ENCODE peak calls at places on chromosomes 4 and X, in four cellular contexts. P is K562, L is GM12878, D is HepG2. R is an unnamed sample.

GRCh38 chr4:127759893-127760292 is 22.2 kb upstream of the HSPA4L start:
- DNase-seq in P (no peak), L (no peak), D (peak; percentile 7), R (peak; percentile 4)

GRCh38 chrX:38970845-38971244 is 169.6 kb downstream of the MID1IP1 start:
- DNase-seq in P (no peak), L (no peak), D (no peak), R (no peak)

GRCh38 chr4:101871962-101872676 is 81.6 kb downstream of the BANK1 start:
- DNase-seq in P (no peak), L (no peak), D (no peak), R (no peak)

GRCh38 chr4:56907009-56907408 is 691 bp upstream of the REST start:
- DNase-seq in P (no peak), L (no peak), D (no peak), R (no peak)

GRCh38 chr4:183602444-183603102 is 56.4 kb downstream of the RWDD4 start:
- DNase-seq in P (no peak), L (no peak), D (no peak), R (peak; percentile 33)

GRCh38 chrX:110280954-110281353 is 36.9 kb downstream of the AMMECR1 start:
- DNase-seq in P (no peak), L (no peak), D (no peak), R (peak; percentile 58)

GRCh38 chr4:85776579-85776978 is 301.6 kb downstream of the ARHGAP24 start:
- DNase-seq in P (no peak), L (no peak), D (no peak), R (peak; percentile 71)

GRCh38 chr4:29326004-29326403 is 1394.2 kb upstream of the PCDH7 start:
- DNase-seq in P (no peak), L (no peak), D (no peak), R (no peak)

GRCh38 chrX:143781103-143781502 is 60.6 kb upstream of the SPANXN2 start:
- DNase-seq in P (no peak), L (no peak), D (no peak), R (no peak)

GRCh38 chr4:48093949-48094550 is 40.0 kb downstream of the TXK start:
- DNase-seq in P (no peak), L (no peak), D (no peak), R (peak; percentile 7)

GRCh38 chr4:107442538-107443083 is 277.4 kb downstream of the PAPSS1 start:
- DNase-seq in P (no peak), L (no peak), D (no peak), R (no peak)

GRCh38 chr4:105923507-105924238 is 28.4 kb downstream of the NPNT start:
- DNase-seq in P (no peak), L (no peak), D (no peak), R (no peak)

GRCh38 chr4:17111959-17112659 is 213.7 kb upstream of the LDB2 start:
- DNase-seq in P (peak; percentile 33), L (no peak), D (peak; percentile 6), R (no peak)

GRCh38 chr4:57233391-57233790 is 123.2 kb upstream of the IGFBP7 start:
- DNase-seq in P (no peak), L (no peak), D (no peak), R (peak; percentile 28)

GRCh38 chrX:68828740-68829593 is at the start of gene EFNB1:
- DNase-seq in P (peak; percentile 70), L (peak; percentile 42), D (peak; percentile 86), R (peak; percentile 96)

GRCh38 chrX:21926527-21927278 is 13.8 kb upstream of the SMS start:
- DNase-seq in P (peak; percentile 12), L (no peak), D (peak; percentile 82), R (peak; percentile 99)

GRCh38 chr4:139219450-139220055 is 42.5 kb upstream of the ELF2 start:
- DNase-seq in P (no peak), L (no peak), D (no peak), R (no peak)
- H2AFZ ChIP-seq in P (no peak overlapping the region), L (no peak overlapping the region), D (no peak overlapping the region), R (no peak overlapping the region)

DNA sequence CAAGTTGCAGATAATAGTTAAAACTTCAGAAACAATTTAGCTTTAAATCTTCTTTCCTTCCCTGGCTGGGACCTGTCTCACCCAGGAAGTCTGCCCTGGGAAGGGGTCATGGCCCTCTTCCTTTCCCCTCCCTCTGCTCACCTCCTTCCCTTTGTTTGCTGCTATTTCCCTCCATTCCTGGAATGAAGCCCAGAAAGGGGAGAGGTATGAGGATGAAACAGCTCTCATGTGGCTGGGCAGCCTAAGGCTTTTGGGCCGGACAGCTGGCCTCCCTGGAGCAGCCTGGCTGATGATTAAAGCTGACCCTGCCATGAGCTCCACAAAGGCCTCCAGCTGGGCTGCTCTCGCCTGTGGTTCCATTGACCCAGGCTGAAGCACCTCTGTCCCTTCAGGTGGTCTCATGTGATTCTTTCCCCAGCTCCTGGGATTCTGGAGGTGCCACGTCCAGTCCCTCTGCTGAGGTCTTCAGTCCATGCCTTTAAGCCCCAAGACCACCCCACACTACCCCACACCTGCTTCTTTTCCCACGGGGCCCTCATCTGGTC is 202.1 kb downstream of the PTTG2 start:
- DNase-seq in P (no peak), L (no peak), D (peak; percentile 96), R (peak; percentile 94)
- TF ChIP-seq SMC3 in P (no peak), L (no peak), D (no peak), R (no peak)

GRCh38 chr4:122826000-122826595 is 533 bp upstream of the FGF2 start:
- DNase-seq in P (no peak), L (no peak), D (no peak), R (peak; percentile 49)

GRCh38 chr4:122827899-122828601 is 1.4 kb downstream of the FGF2 start:
- DNase-seq in P (peak; percentile 49), L (peak; percentile 80), D (peak; percentile 11), R (peak; percentile 77)

GRCh38 chr4:122824616-122825015 is 2.0 kb upstream of the FGF2 start:
- DNase-seq in P (no peak), L (no peak), D (no peak), R (peak; percentile 20)

GRCh38 chr4:122826596-122827257 is at the start of gene FGF2:
- DNase-seq in P (peak; percentile 65), L (no peak), D (no peak), R (peak; percentile 60)

GRCh38 chr4:122827258-122827887 is 742 bp downstream of the FGF2 start:
- DNase-seq in P (peak; percentile 65), L (peak; percentile 8), D (no peak), R (peak; percentile 25)
- H2AFZ ChIP-seq in P (peak overlapping the region; percentile 88), L (peak overlapping the region; percentile 45), D (no peak overlapping the region), R (peak overlapping the region; percentile 91)

DNA sequence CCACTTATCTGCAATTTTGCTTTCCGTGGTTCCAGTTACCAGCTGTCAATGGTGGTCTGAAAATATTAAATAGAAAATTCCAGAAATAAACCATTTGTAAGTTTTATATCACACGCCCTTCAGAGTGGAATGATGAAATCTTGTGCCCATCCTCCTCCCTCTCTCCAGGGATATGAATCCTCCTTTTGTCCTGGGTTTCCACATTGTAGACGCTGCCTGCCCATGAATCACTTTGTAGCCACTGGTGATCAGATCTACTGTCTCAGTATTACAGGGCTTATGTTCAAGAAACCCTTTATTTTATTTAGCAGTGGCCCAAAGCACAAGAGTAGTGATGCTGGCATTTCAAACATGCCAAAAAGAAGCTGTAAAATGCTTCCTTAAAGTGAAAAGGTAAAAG is 198.6 kb downstream of the KCNIP4 start:
- DNase-seq in P (no peak), L (no peak), D (no peak), R (no peak)
- TF ChIP-seq SMC3 in P (no peak), L (no peak), D (no peak), R (no peak)

DNA sequence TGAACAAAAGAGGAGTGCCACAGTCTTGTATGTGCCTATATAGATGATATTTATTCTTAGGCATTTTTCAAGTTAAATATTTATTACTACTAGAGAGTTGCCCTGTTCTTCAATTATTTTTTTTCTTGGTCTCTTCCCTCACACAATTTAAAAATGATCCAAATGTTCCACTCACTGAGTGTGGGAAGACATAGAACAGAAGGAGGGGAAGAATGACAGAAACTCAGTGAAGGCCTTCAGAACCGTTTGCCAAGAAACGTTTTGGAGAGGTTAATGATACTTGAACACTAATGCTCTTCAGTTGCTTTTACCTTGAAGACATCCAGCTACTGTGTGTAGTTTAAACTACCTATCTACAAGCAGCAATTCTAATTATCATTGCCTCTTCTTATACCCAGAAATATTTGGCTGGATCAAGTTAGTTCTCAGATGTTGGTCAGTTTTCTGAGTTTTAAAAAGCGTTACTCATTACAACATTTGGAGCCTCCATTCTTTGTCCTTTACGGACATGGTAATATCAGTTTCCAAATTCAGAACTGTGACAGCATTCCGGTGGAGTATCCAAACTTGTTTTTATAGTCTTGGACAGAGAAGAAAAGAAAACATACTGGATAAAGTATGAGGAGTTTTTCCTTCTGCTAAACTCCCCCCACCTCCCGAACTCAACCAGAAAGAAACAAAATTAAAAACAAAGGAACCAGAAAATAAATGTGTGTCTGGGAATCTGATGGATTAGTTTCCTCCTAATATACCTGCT is 389.7 kb downstream of the SPRY1 start:
- DNase-seq in P (no peak), L (no peak), D (no peak), R (no peak)
- H2AFZ ChIP-seq in P (no peak overlapping the region), L (no peak overlapping the region), D (no peak overlapping the region), R (no peak overlapping the region)